ENCODE peak calls at places on chromosomes 13 and 19, in ten cellular contexts. One of them, this sample, is unnamed.

GRCh38 chr19:18814063-18814462 is 17.7 kb upstream of the UPF1 start:
- DNase-seq in tibial nerve: peak; percentile 61
- DNase-seq in cardiac muscle cell: no peak
- DNase-seq in colonic mucosa: no peak
- DNase-seq in breast epithelium: no peak
- DNase-seq in heart right ventricle: no peak
- DNase-seq in aorta: peak; percentile 75
- DNase-seq in H1: no peak
- DNase-seq in left ventricle myocardium inferior: no peak
- DNase-seq in mesendoderm: no peak
- DNase-seq in this sample: peak; percentile 52

GRCh38 chr13:105994340-105994739 is 541.1 kb downstream of the EFNB2 start:
- DNase-seq in tibial nerve: no peak
- DNase-seq in cardiac muscle cell: no peak
- DNase-seq in colonic mucosa: no peak
- DNase-seq in breast epithelium: no peak
- DNase-seq in heart right ventricle: no peak
- DNase-seq in aorta: no peak
- DNase-seq in H1: no peak
- DNase-seq in left ventricle myocardium inferior: no peak
- DNase-seq in mesendoderm: no peak
- DNase-seq in this sample: no peak

GRCh38 chr19:50358483-50359431 is 6.7 kb downstream of the NAPSA start:
- DNase-seq in tibial nerve: no peak
- DNase-seq in cardiac muscle cell: no peak
- DNase-seq in colonic mucosa: peak; percentile 61
- DNase-seq in breast epithelium: peak; percentile 54
- DNase-seq in heart right ventricle: peak; percentile 86
- DNase-seq in aorta: peak; percentile 82
- DNase-seq in H1: no peak
- DNase-seq in left ventricle myocardium inferior: peak; percentile 74
- DNase-seq in mesendoderm: no peak
- DNase-seq in this sample: peak; percentile 89

GRCh38 chr19:41219924-41220567 is 1.0 kb downstream of the AXL start:
- DNase-seq in tibial nerve: no peak
- DNase-seq in cardiac muscle cell: peak; percentile 19
- DNase-seq in colonic mucosa: no peak
- DNase-seq in breast epithelium: no peak
- DNase-seq in heart right ventricle: peak; percentile 67
- DNase-seq in aorta: peak; percentile 79
- DNase-seq in H1: no peak
- DNase-seq in left ventricle myocardium inferior: peak; percentile 50
- DNase-seq in mesendoderm: peak; percentile 68
- DNase-seq in this sample: peak; percentile 69

GRCh38 chr19:6216236-6216995 is 63.4 kb downstream of the MLLT1 start:
- DNase-seq in tibial nerve: no peak
- DNase-seq in cardiac muscle cell: no peak
- DNase-seq in colonic mucosa: no peak
- DNase-seq in breast epithelium: no peak
- DNase-seq in heart right ventricle: peak; percentile 20
- DNase-seq in aorta: peak; percentile 45
- DNase-seq in H1: no peak
- DNase-seq in left ventricle myocardium inferior: no peak
- DNase-seq in mesendoderm: no peak
- DNase-seq in this sample: no peak

GRCh38 chr19:55640043-55640576 is 692 bp upstream of the ZNF580 start:
- DNase-seq in tibial nerve: peak; percentile 35
- DNase-seq in cardiac muscle cell: no peak
- DNase-seq in colonic mucosa: peak; percentile 60
- DNase-seq in breast epithelium: no peak
- DNase-seq in heart right ventricle: peak; percentile 71
- DNase-seq in aorta: peak; percentile 82
- DNase-seq in H1: no peak
- DNase-seq in left ventricle myocardium inferior: peak; percentile 65
- DNase-seq in mesendoderm: peak; percentile 59
- DNase-seq in this sample: peak; percentile 76

GRCh38 chr19:57648336-57649003 is 15.5 kb downstream of the ZNF211 start:
- DNase-seq in tibial nerve: no peak
- DNase-seq in cardiac muscle cell: no peak
- DNase-seq in colonic mucosa: no peak
- DNase-seq in breast epithelium: no peak
- DNase-seq in heart right ventricle: no peak
- DNase-seq in aorta: no peak
- DNase-seq in H1: peak; percentile 14
- DNase-seq in left ventricle myocardium inferior: no peak
- DNase-seq in mesendoderm: no peak
- DNase-seq in this sample: no peak

GRCh38 chr13:43159007-43159406 is 135.6 kb downstream of the DNAJC15 start:
- DNase-seq in tibial nerve: no peak
- DNase-seq in cardiac muscle cell: no peak
- DNase-seq in colonic mucosa: no peak
- DNase-seq in breast epithelium: no peak
- DNase-seq in heart right ventricle: no peak
- DNase-seq in aorta: no peak
- DNase-seq in H1: no peak
- DNase-seq in left ventricle myocardium inferior: no peak
- DNase-seq in mesendoderm: peak; percentile 86
- DNase-seq in this sample: no peak

GRCh38 chr19:16441661-16442071 is 30.1 kb downstream of the EPS15L1 start:
- DNase-seq in tibial nerve: no peak
- DNase-seq in cardiac muscle cell: peak; percentile 65
- DNase-seq in colonic mucosa: peak; percentile 37
- DNase-seq in breast epithelium: no peak
- DNase-seq in heart right ventricle: no peak
- DNase-seq in aorta: no peak
- DNase-seq in H1: peak; percentile 78
- DNase-seq in left ventricle myocardium inferior: no peak
- DNase-seq in mesendoderm: peak; percentile 66
- DNase-seq in this sample: no peak

GRCh38 chr19:16435238-16435911 is 36.4 kb downstream of the EPS15L1 start:
- DNase-seq in tibial nerve: peak; percentile 71
- DNase-seq in cardiac muscle cell: peak; percentile 56
- DNase-seq in colonic mucosa: peak; percentile 37
- DNase-seq in breast epithelium: peak; percentile 57
- DNase-seq in heart right ventricle: no peak
- DNase-seq in aorta: peak; percentile 76
- DNase-seq in H1: no peak
- DNase-seq in left ventricle myocardium inferior: peak; percentile 40
- DNase-seq in mesendoderm: peak; percentile 57
- DNase-seq in this sample: peak; percentile 73

GRCh38 chr19:16433986-16434385 is 37.8 kb downstream of the EPS15L1 start:
- DNase-seq in tibial nerve: no peak
- DNase-seq in cardiac muscle cell: no peak
- DNase-seq in colonic mucosa: no peak
- DNase-seq in breast epithelium: no peak
- DNase-seq in heart right ventricle: no peak
- DNase-seq in aorta: no peak
- DNase-seq in H1: no peak
- DNase-seq in left ventricle myocardium inferior: no peak
- DNase-seq in mesendoderm: no peak
- DNase-seq in this sample: no peak

GRCh38 chr19:16436780-16437179 is 35.0 kb downstream of the EPS15L1 start:
- DNase-seq in tibial nerve: no peak
- DNase-seq in cardiac muscle cell: no peak
- DNase-seq in colonic mucosa: no peak
- DNase-seq in breast epithelium: no peak
- DNase-seq in heart right ventricle: no peak
- DNase-seq in aorta: no peak
- DNase-seq in H1: no peak
- DNase-seq in left ventricle myocardium inferior: no peak
- DNase-seq in mesendoderm: no peak
- DNase-seq in this sample: no peak

DNA sequence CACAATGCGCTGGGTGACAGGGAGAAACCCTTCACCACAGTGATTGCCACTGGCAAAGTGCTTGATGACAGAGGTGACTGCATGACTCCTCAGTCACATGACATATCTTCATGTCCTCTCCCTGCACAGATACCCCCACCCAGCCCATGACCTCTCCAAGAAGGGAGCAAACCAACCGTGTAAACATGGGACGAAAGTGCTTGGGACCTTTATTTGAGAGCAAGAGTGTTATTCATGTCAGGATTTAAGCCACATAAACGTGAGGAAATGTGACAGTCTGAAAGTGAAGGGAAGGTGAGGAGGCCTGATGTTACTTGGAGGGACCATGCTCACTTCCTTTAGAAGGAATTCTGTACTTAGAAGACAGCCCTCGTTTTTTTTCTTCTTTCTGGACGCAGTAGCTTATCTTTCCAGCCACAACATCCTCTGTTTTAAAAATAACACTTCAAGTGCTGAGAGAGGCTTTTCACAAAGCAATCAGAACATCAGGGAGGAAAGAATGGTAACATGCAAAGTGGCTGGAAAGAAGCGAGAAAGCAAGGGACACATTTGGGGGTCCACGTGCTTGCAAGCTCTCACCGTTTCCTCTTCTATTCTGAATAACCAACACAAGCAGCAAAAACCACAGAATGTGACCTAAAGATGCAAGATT is 35.6 kb downstream of the EPS15L1 start:
- DNase-seq in tibial nerve: no peak
- DNase-seq in cardiac muscle cell: peak; percentile 58
- DNase-seq in colonic mucosa: no peak
- DNase-seq in breast epithelium: no peak
- DNase-seq in heart right ventricle: no peak
- DNase-seq in aorta: no peak
- DNase-seq in H1: no peak
- DNase-seq in left ventricle myocardium inferior: no peak
- DNase-seq in mesendoderm: no peak
- DNase-seq in this sample: no peak
- H3K27ac ChIP-seq in tibial nerve: peak overlapping the region; percentile 87
- H3K27ac ChIP-seq in cardiac muscle cell: peak overlapping the region; percentile 87
- H3K27ac ChIP-seq in colonic mucosa: peak overlapping the region; percentile 41
- H3K27ac ChIP-seq in breast epithelium: peak overlapping the region; percentile 49
- H3K27ac ChIP-seq in heart right ventricle: peak overlapping the region; percentile 72
- H3K27ac ChIP-seq in aorta: peak overlapping the region; percentile 76
- H3K27ac ChIP-seq in H1: no peak overlapping the region
- H3K27ac ChIP-seq in left ventricle myocardium inferior: peak overlapping the region; percentile 83
- H3K27ac ChIP-seq in mesendoderm: no peak overlapping the region
- H3K27ac ChIP-seq in this sample: no peak overlapping the region

GRCh38 chr19:14435320-14436050 is 2.4 kb downstream of the PKN1 start:
- DNase-seq in tibial nerve: no peak
- DNase-seq in cardiac muscle cell: no peak
- DNase-seq in colonic mucosa: no peak
- DNase-seq in breast epithelium: no peak
- DNase-seq in heart right ventricle: no peak
- DNase-seq in aorta: no peak
- DNase-seq in H1: no peak
- DNase-seq in left ventricle myocardium inferior: no peak
- DNase-seq in mesendoderm: no peak
- DNase-seq in this sample: no peak
- H3K27ac ChIP-seq in tibial nerve: peak overlapping the region; percentile 86
- H3K27ac ChIP-seq in cardiac muscle cell: peak overlapping the region; percentile 8
- H3K27ac ChIP-seq in colonic mucosa: peak overlapping the region; percentile 51
- H3K27ac ChIP-seq in breast epithelium: peak overlapping the region; percentile 90
- H3K27ac ChIP-seq in heart right ventricle: peak overlapping the region; percentile 92
- H3K27ac ChIP-seq in aorta: peak overlapping the region; percentile 48
- H3K27ac ChIP-seq in H1: no peak overlapping the region
- H3K27ac ChIP-seq in left ventricle myocardium inferior: peak overlapping the region; percentile 97
- H3K27ac ChIP-seq in mesendoderm: no peak overlapping the region
- H3K27ac ChIP-seq in this sample: no peak overlapping the region

DNA sequence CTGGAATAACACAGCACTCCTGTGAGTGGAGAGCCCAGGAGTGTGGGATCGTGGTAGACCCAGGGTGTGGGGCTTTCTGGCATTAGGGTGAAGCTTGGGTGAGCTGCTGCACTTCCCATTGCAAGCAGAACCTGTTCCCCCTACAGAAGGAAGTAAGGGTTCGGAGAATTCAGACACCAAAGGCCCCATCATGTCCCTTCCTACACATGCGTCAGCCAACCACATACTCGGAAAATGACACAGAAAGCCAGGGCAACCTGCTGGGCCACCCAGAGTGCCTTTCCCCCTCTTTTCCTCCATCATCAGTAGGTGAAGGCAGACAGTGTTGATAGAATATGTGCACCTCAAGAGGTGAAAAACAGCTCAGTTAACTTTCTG is 42.9 kb downstream of the GGACT start:
- DNase-seq in tibial nerve: no peak
- DNase-seq in cardiac muscle cell: no peak
- DNase-seq in colonic mucosa: no peak
- DNase-seq in breast epithelium: no peak
- DNase-seq in heart right ventricle: no peak
- DNase-seq in aorta: no peak
- DNase-seq in H1: peak; percentile 36
- DNase-seq in left ventricle myocardium inferior: no peak
- DNase-seq in mesendoderm: no peak
- DNase-seq in this sample: no peak
- H3K27ac ChIP-seq in tibial nerve: no peak overlapping the region
- H3K27ac ChIP-seq in cardiac muscle cell: no peak overlapping the region
- H3K27ac ChIP-seq in colonic mucosa: no peak overlapping the region
- H3K27ac ChIP-seq in breast epithelium: peak overlapping the region; percentile 10
- H3K27ac ChIP-seq in heart right ventricle: no peak overlapping the region
- H3K27ac ChIP-seq in aorta: no peak overlapping the region
- H3K27ac ChIP-seq in H1: no peak overlapping the region
- H3K27ac ChIP-seq in left ventricle myocardium inferior: no peak overlapping the region
- H3K27ac ChIP-seq in mesendoderm: no peak overlapping the region
- H3K27ac ChIP-seq in this sample: no peak overlapping the region

DNA sequence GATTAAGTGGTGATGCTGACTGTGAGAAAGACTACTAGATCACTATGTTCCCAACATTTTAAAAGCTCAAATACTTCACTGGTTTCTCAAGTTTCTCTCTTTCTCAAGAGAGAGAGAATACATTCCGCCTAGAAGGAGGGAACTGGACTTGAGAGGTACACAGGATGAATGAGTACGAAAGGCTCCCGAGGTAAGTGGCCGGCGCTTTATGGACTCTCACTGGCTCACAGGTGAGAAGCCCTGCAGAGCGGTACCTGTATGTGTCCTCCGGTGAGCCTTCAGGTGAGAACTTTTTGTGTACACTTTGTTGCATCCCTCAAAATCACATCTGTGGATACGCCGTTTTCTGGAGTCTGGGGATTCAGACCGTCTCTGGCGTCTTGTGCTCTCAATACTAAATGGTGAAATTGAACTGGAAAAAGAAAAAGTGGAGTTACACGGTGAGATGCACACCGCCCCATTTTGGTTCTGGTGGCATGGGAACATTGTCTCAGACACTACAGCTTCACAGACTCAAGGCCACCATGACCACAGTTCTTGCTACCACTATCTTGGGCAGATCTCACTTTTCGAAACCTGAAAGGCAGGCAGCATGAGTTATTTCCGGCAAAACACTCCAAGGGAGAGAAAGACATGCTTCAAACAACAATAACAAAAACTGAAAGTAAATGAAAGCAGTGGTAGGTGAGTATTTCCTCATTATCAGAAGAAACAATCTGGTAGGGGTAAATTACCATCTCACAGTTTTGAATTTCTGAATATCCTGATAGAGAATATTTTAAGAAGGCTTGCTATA is 418.9 kb downstream of the KLF12 start:
- DNase-seq in tibial nerve: no peak
- DNase-seq in cardiac muscle cell: no peak
- DNase-seq in colonic mucosa: no peak
- DNase-seq in breast epithelium: no peak
- DNase-seq in heart right ventricle: no peak
- DNase-seq in aorta: no peak
- DNase-seq in H1: no peak
- DNase-seq in left ventricle myocardium inferior: no peak
- DNase-seq in mesendoderm: no peak
- DNase-seq in this sample: no peak
- H3K27ac ChIP-seq in tibial nerve: no peak overlapping the region
- H3K27ac ChIP-seq in cardiac muscle cell: no peak overlapping the region
- H3K27ac ChIP-seq in colonic mucosa: peak overlapping the region; percentile 22
- H3K27ac ChIP-seq in breast epithelium: no peak overlapping the region
- H3K27ac ChIP-seq in heart right ventricle: no peak overlapping the region
- H3K27ac ChIP-seq in aorta: no peak overlapping the region
- H3K27ac ChIP-seq in H1: no peak overlapping the region
- H3K27ac ChIP-seq in left ventricle myocardium inferior: no peak overlapping the region
- H3K27ac ChIP-seq in mesendoderm: no peak overlapping the region
- H3K27ac ChIP-seq in this sample: no peak overlapping the region